ENCODE peak calls at places on chromosomes 13 and 19, in four cellular contexts. Z, T, Y and C are unnamed samples.

GRCh38 chr13:26254583-26255102 is 714 bp downstream of the CDK8 start:
- DNase-seq in Z (peak), T (peak), Y (peak), C (peak)

GRCh38 chr13:49517461-49517860 is 21.7 kb downstream of the PHF11 start:
- DNase-seq in Z (no peak), T (no peak), Y (no peak), C (no peak)

GRCh38 chr13:51041710-51042109 is 69.4 kb downstream of the C13orf42 start:
- DNase-seq in Z (no peak), T (no peak), Y (no peak), C (no peak)

GRCh38 chr13:77584111-77584510 is 48.6 kb downstream of the SCEL start:
- DNase-seq in Z (no peak), T (peak), Y (peak), C (no peak)

GRCh38 chr19:725461-726089 is 16.8 kb downstream of the PALM start:
- DNase-seq in Z (no peak), T (no peak), Y (no peak), C (no peak)

GRCh38 chr19:49533551-49534488 is 6.0 kb downstream of the RCN3 start:
- DNase-seq in Z (peak), T (peak), Y (peak), C (peak)

GRCh38 chr19:41298327-41298964 is 11.5 kb upstream of the CCDC97 start:
- DNase-seq in Z (no peak), T (peak), Y (no peak), C (no peak)

GRCh38 chr13:39051157-39051556 is 12.9 kb downstream of the NHLRC3 start:
- DNase-seq in Z (no peak), T (no peak), Y (peak), C (no peak)

GRCh38 chr13:23469901-23470525 is 36.5 kb upstream of the SACS start:
- DNase-seq in Z (no peak), T (no peak), Y (no peak), C (no peak)

GRCh38 chr19:38913958-38914357 is 2.0 kb upstream of the CCER2 start:
- DNase-seq in Z (no peak), T (no peak), Y (no peak), C (no peak)

GRCh38 chr19:38910488-38910887 is 1.5 kb downstream of the CCER2 start:
- DNase-seq in Z (no peak), T (no peak), Y (no peak), C (no peak)

GRCh38 chr19:38908854-38909253 is 3.1 kb downstream of the CCER2 start:
- DNase-seq in Z (no peak), T (no peak), Y (no peak), C (no peak)

GRCh38 chr19:38912600-38913514 is 871 bp upstream of the CCER2 start:
- DNase-seq in Z (no peak), T (no peak), Y (no peak), C (no peak)

GRCh38 chr19:38911388-38912004 is 490 bp downstream of the CCER2 start:
- DNase-seq in Z (no peak), T (no peak), Y (no peak), C (no peak)
- TF ChIP-seq CTCF in Z (no peak), T (no peak), Y (no peak), C (no peak)

GRCh38 chr13:24625324-24625723 is 54.9 kb upstream of the ATP12A start:
- DNase-seq in Z (no peak), T (no peak), Y (no peak), C (no peak)

GRCh38 chr13:24626449-24626848 is 53.8 kb upstream of the ATP12A start:
- DNase-seq in Z (peak), T (no peak), Y (no peak), C (no peak)

GRCh38 chr13:24625870-24626419 is 54.3 kb upstream of the ATP12A start:
- DNase-seq in Z (no peak), T (no peak), Y (no peak), C (no peak)

GRCh38 chr13:24627864-24628418 is 52.3 kb upstream of the ATP12A start:
- DNase-seq in Z (no peak), T (no peak), Y (no peak), C (no peak)

GRCh38 chr13:24627090-24627714 is 53.0 kb upstream of the ATP12A start:
- DNase-seq in Z (no peak), T (no peak), Y (peak), C (peak)
- TF ChIP-seq CTCF in Z (no peak), T (no peak), Y (peak), C (peak)

DNA sequence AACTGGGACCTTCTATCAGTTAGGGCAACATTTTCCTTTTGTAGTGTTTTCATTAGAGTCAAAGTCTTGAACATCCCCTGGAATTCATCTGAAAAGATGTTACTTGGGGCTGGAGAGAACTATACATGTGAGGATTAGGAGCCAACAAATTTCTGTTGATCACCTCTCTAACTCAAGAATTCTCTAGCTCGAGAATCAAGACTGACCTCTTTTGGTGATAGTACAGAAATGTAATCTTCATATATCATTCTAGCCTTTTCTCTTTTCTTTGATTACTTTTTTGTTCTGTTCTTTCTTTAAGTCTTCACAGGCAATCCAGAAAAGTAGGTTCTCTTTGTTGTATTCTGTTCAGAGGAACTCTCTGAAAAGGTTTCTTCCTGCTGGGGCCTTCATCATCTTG is 26.4 kb downstream of the ELF1 start:
- DNase-seq in Z (no peak), T (no peak), Y (no peak), C (no peak)
- TF ChIP-seq CTCF in Z (peak), T (no peak), Y (no peak), C (no peak)

GRCh38 chr19:2969104-2969504 is 8.3 kb upstream of the TLE6 start:
- DNase-seq in Z (no peak), T (no peak), Y (no peak), C (peak)

GRCh38 chr19:2974342-2974932 is 2.9 kb upstream of the TLE6 start:
- DNase-seq in Z (no peak), T (peak), Y (no peak), C (no peak)

GRCh38 chr19:2967972-2968371 is 9.4 kb upstream of the TLE6 start:
- DNase-seq in Z (no peak), T (no peak), Y (no peak), C (no peak)

GRCh38 chr19:2973229-2973628 is 4.1 kb upstream of the TLE6 start:
- DNase-seq in Z (no peak), T (peak), Y (no peak), C (no peak)

GRCh38 chr19:2970201-2970838 is 7.0 kb upstream of the TLE6 start:
- DNase-seq in Z (no peak), T (no peak), Y (no peak), C (no peak)
- TF ChIP-seq CTCF in Z (no peak), T (no peak), Y (no peak), C (no peak)

GRCh38 chr19:17932485-17933338 is at the start of gene CCDC124:
- DNase-seq in Z (peak), T (peak), Y (peak), C (peak)
- TF ChIP-seq CTCF in Z (peak), T (peak), Y (peak), C (peak)

GRCh38 chr13:40492511-40492910 is 173.9 kb downstream of the FOXO1 start:
- DNase-seq in Z (no peak), T (no peak), Y (no peak), C (no peak)

GRCh38 chr13:40488869-40489391 is 177.5 kb downstream of the FOXO1 start:
- DNase-seq in Z (peak), T (no peak), Y (no peak), C (no peak)

GRCh38 chr13:40494513-40494912 is 171.9 kb downstream of the FOXO1 start:
- DNase-seq in Z (no peak), T (no peak), Y (no peak), C (no peak)

GRCh38 chr13:40486518-40487163 is 179.8 kb downstream of the FOXO1 start:
- DNase-seq in Z (no peak), T (no peak), Y (no peak), C (no peak)

GRCh38 chr13:40490086-40490723 is 176.2 kb downstream of the FOXO1 start:
- DNase-seq in Z (peak), T (no peak), Y (no peak), C (no peak)
- TF ChIP-seq CTCF in Z (no peak), T (no peak), Y (no peak), C (no peak)